ENCODE peak calls at places on chromosomes 1 and 21, in seven cellular contexts. One of them, this sample, is unnamed.

GRCh38 chr1:100344774-100345173 is 7.5 kb upstream of the CDC14A start:
- DNase-seq in dermis microvascular lymphatic vessel endothelial cell: no peak
- DNase-seq in stimulated activated CD8-positive, alpha-beta memory T cell treated with anti-CD3 and anti-CD28 coated beads, Interleukin-15, amount 100 ng/mL, for 48 hours: no peak
- DNase-seq in CD8-positive, alpha-beta memory T cell: no peak
- DNase-seq in activated CD4-positive, alpha-beta T cell treated with anti-CD3 and anti-CD28 coated beads, Interleukin-2, amount 50 U/mL, for 48 hours: no peak
- DNase-seq in NCI-H2171 treated with DMSO at 0.1 percent for 48 hours: no peak
- DNase-seq in hypothalamus: no peak
- DNase-seq in this sample: no peak

GRCh38 chr1:12556368-12556930 is 61.6 kb downstream of the DHRS3 start:
- DNase-seq in dermis microvascular lymphatic vessel endothelial cell: no peak
- DNase-seq in stimulated activated CD8-positive, alpha-beta memory T cell treated with anti-CD3 and anti-CD28 coated beads, Interleukin-15, amount 100 ng/mL, for 48 hours: no peak
- DNase-seq in CD8-positive, alpha-beta memory T cell: no peak
- DNase-seq in activated CD4-positive, alpha-beta T cell treated with anti-CD3 and anti-CD28 coated beads, Interleukin-2, amount 50 U/mL, for 48 hours: no peak
- DNase-seq in NCI-H2171 treated with DMSO at 0.1 percent for 48 hours: peak; percentile 57
- DNase-seq in hypothalamus: peak; percentile 28
- DNase-seq in this sample: peak; percentile 95

GRCh38 chr1:84825161-84825560 is 67.8 kb downstream of the LPAR3 start:
- DNase-seq in dermis microvascular lymphatic vessel endothelial cell: no peak
- DNase-seq in stimulated activated CD8-positive, alpha-beta memory T cell treated with anti-CD3 and anti-CD28 coated beads, Interleukin-15, amount 100 ng/mL, for 48 hours: no peak
- DNase-seq in CD8-positive, alpha-beta memory T cell: no peak
- DNase-seq in activated CD4-positive, alpha-beta T cell treated with anti-CD3 and anti-CD28 coated beads, Interleukin-2, amount 50 U/mL, for 48 hours: no peak
- DNase-seq in NCI-H2171 treated with DMSO at 0.1 percent for 48 hours: no peak
- DNase-seq in hypothalamus: no peak
- DNase-seq in this sample: no peak

GRCh38 chr1:116166011-116166571 is 54.9 kb downstream of the MAB21L3 start:
- DNase-seq in dermis microvascular lymphatic vessel endothelial cell: no peak
- DNase-seq in stimulated activated CD8-positive, alpha-beta memory T cell treated with anti-CD3 and anti-CD28 coated beads, Interleukin-15, amount 100 ng/mL, for 48 hours: no peak
- DNase-seq in CD8-positive, alpha-beta memory T cell: no peak
- DNase-seq in activated CD4-positive, alpha-beta T cell treated with anti-CD3 and anti-CD28 coated beads, Interleukin-2, amount 50 U/mL, for 48 hours: no peak
- DNase-seq in NCI-H2171 treated with DMSO at 0.1 percent for 48 hours: no peak
- DNase-seq in hypothalamus: no peak
- DNase-seq in this sample: no peak

GRCh38 chr21:33374080-33374873 is 28.9 kb upstream of the IFNGR2 start:
- DNase-seq in dermis microvascular lymphatic vessel endothelial cell: peak; percentile 61
- DNase-seq in stimulated activated CD8-positive, alpha-beta memory T cell treated with anti-CD3 and anti-CD28 coated beads, Interleukin-15, amount 100 ng/mL, for 48 hours: no peak
- DNase-seq in CD8-positive, alpha-beta memory T cell: peak; percentile 52
- DNase-seq in activated CD4-positive, alpha-beta T cell treated with anti-CD3 and anti-CD28 coated beads, Interleukin-2, amount 50 U/mL, for 48 hours: peak; percentile 65
- DNase-seq in NCI-H2171 treated with DMSO at 0.1 percent for 48 hours: peak; percentile 70
- DNase-seq in hypothalamus: no peak
- DNase-seq in this sample: peak; percentile 35

GRCh38 chr1:109466440-109467300 is at the start of gene SYPL2:
- DNase-seq in dermis microvascular lymphatic vessel endothelial cell: peak; percentile 27
- DNase-seq in stimulated activated CD8-positive, alpha-beta memory T cell treated with anti-CD3 and anti-CD28 coated beads, Interleukin-15, amount 100 ng/mL, for 48 hours: no peak
- DNase-seq in CD8-positive, alpha-beta memory T cell: no peak
- DNase-seq in activated CD4-positive, alpha-beta T cell treated with anti-CD3 and anti-CD28 coated beads, Interleukin-2, amount 50 U/mL, for 48 hours: no peak
- DNase-seq in NCI-H2171 treated with DMSO at 0.1 percent for 48 hours: no peak
- DNase-seq in hypothalamus: peak; percentile 32
- DNase-seq in this sample: no peak

GRCh38 chr1:67741121-67741520 is 56.1 kb downstream of the GADD45A start:
- DNase-seq in dermis microvascular lymphatic vessel endothelial cell: no peak
- DNase-seq in stimulated activated CD8-positive, alpha-beta memory T cell treated with anti-CD3 and anti-CD28 coated beads, Interleukin-15, amount 100 ng/mL, for 48 hours: no peak
- DNase-seq in CD8-positive, alpha-beta memory T cell: no peak
- DNase-seq in activated CD4-positive, alpha-beta T cell treated with anti-CD3 and anti-CD28 coated beads, Interleukin-2, amount 50 U/mL, for 48 hours: no peak
- DNase-seq in NCI-H2171 treated with DMSO at 0.1 percent for 48 hours: no peak
- DNase-seq in hypothalamus: no peak
- DNase-seq in this sample: no peak

GRCh38 chr21:41406340-41406739 is 19.7 kb upstream of the MX1 start:
- DNase-seq in dermis microvascular lymphatic vessel endothelial cell: no peak
- DNase-seq in stimulated activated CD8-positive, alpha-beta memory T cell treated with anti-CD3 and anti-CD28 coated beads, Interleukin-15, amount 100 ng/mL, for 48 hours: no peak
- DNase-seq in CD8-positive, alpha-beta memory T cell: no peak
- DNase-seq in activated CD4-positive, alpha-beta T cell treated with anti-CD3 and anti-CD28 coated beads, Interleukin-2, amount 50 U/mL, for 48 hours: no peak
- DNase-seq in NCI-H2171 treated with DMSO at 0.1 percent for 48 hours: no peak
- DNase-seq in hypothalamus: no peak
- DNase-seq in this sample: no peak

GRCh38 chr1:59366352-59366751 is 69.5 kb downstream of the FGGY start:
- DNase-seq in dermis microvascular lymphatic vessel endothelial cell: no peak
- DNase-seq in stimulated activated CD8-positive, alpha-beta memory T cell treated with anti-CD3 and anti-CD28 coated beads, Interleukin-15, amount 100 ng/mL, for 48 hours: no peak
- DNase-seq in CD8-positive, alpha-beta memory T cell: no peak
- DNase-seq in activated CD4-positive, alpha-beta T cell treated with anti-CD3 and anti-CD28 coated beads, Interleukin-2, amount 50 U/mL, for 48 hours: no peak
- DNase-seq in NCI-H2171 treated with DMSO at 0.1 percent for 48 hours: no peak
- DNase-seq in hypothalamus: no peak
- DNase-seq in this sample: peak; percentile 43

GRCh38 chr1:102174259-102174863 is 177.6 kb upstream of the OLFM3 start:
- DNase-seq in dermis microvascular lymphatic vessel endothelial cell: no peak
- DNase-seq in stimulated activated CD8-positive, alpha-beta memory T cell treated with anti-CD3 and anti-CD28 coated beads, Interleukin-15, amount 100 ng/mL, for 48 hours: no peak
- DNase-seq in CD8-positive, alpha-beta memory T cell: no peak
- DNase-seq in activated CD4-positive, alpha-beta T cell treated with anti-CD3 and anti-CD28 coated beads, Interleukin-2, amount 50 U/mL, for 48 hours: peak; percentile 6
- DNase-seq in NCI-H2171 treated with DMSO at 0.1 percent for 48 hours: no peak
- DNase-seq in hypothalamus: no peak
- DNase-seq in this sample: no peak

GRCh38 chr1:246210751-246211150 is 296.3 kb downstream of the SMYD3 start:
- DNase-seq in dermis microvascular lymphatic vessel endothelial cell: no peak
- DNase-seq in stimulated activated CD8-positive, alpha-beta memory T cell treated with anti-CD3 and anti-CD28 coated beads, Interleukin-15, amount 100 ng/mL, for 48 hours: no peak
- DNase-seq in CD8-positive, alpha-beta memory T cell: no peak
- DNase-seq in activated CD4-positive, alpha-beta T cell treated with anti-CD3 and anti-CD28 coated beads, Interleukin-2, amount 50 U/mL, for 48 hours: no peak
- DNase-seq in NCI-H2171 treated with DMSO at 0.1 percent for 48 hours: peak; percentile 33
- DNase-seq in hypothalamus: no peak
- DNase-seq in this sample: no peak

GRCh38 chr1:55255901-55256300 is 40.7 kb upstream of the USP24 start:
- DNase-seq in dermis microvascular lymphatic vessel endothelial cell: no peak
- DNase-seq in stimulated activated CD8-positive, alpha-beta memory T cell treated with anti-CD3 and anti-CD28 coated beads, Interleukin-15, amount 100 ng/mL, for 48 hours: no peak
- DNase-seq in CD8-positive, alpha-beta memory T cell: no peak
- DNase-seq in activated CD4-positive, alpha-beta T cell treated with anti-CD3 and anti-CD28 coated beads, Interleukin-2, amount 50 U/mL, for 48 hours: no peak
- DNase-seq in NCI-H2171 treated with DMSO at 0.1 percent for 48 hours: no peak
- DNase-seq in hypothalamus: no peak
- DNase-seq in this sample: no peak

GRCh38 chr1:155004352-155005075 is 1.9 kb downstream of the ZBTB7B start:
- DNase-seq in dermis microvascular lymphatic vessel endothelial cell: no peak
- DNase-seq in stimulated activated CD8-positive, alpha-beta memory T cell treated with anti-CD3 and anti-CD28 coated beads, Interleukin-15, amount 100 ng/mL, for 48 hours: no peak
- DNase-seq in CD8-positive, alpha-beta memory T cell: no peak
- DNase-seq in activated CD4-positive, alpha-beta T cell treated with anti-CD3 and anti-CD28 coated beads, Interleukin-2, amount 50 U/mL, for 48 hours: peak; percentile 31
- DNase-seq in NCI-H2171 treated with DMSO at 0.1 percent for 48 hours: no peak
- DNase-seq in hypothalamus: no peak
- DNase-seq in this sample: no peak

GRCh38 chr1:160717284-160717683 is 5.7 kb upstream of the CD48 start:
- DNase-seq in dermis microvascular lymphatic vessel endothelial cell: no peak
- DNase-seq in stimulated activated CD8-positive, alpha-beta memory T cell treated with anti-CD3 and anti-CD28 coated beads, Interleukin-15, amount 100 ng/mL, for 48 hours: no peak
- DNase-seq in CD8-positive, alpha-beta memory T cell: no peak
- DNase-seq in activated CD4-positive, alpha-beta T cell treated with anti-CD3 and anti-CD28 coated beads, Interleukin-2, amount 50 U/mL, for 48 hours: no peak
- DNase-seq in NCI-H2171 treated with DMSO at 0.1 percent for 48 hours: no peak
- DNase-seq in hypothalamus: no peak
- DNase-seq in this sample: no peak

GRCh38 chr21:35239811-35240219 is 190.7 kb upstream of the RUNX1 start:
- DNase-seq in dermis microvascular lymphatic vessel endothelial cell: peak; percentile 5
- DNase-seq in stimulated activated CD8-positive, alpha-beta memory T cell treated with anti-CD3 and anti-CD28 coated beads, Interleukin-15, amount 100 ng/mL, for 48 hours: no peak
- DNase-seq in CD8-positive, alpha-beta memory T cell: no peak
- DNase-seq in activated CD4-positive, alpha-beta T cell treated with anti-CD3 and anti-CD28 coated beads, Interleukin-2, amount 50 U/mL, for 48 hours: no peak
- DNase-seq in NCI-H2171 treated with DMSO at 0.1 percent for 48 hours: peak; percentile 84
- DNase-seq in hypothalamus: no peak
- DNase-seq in this sample: no peak

GRCh38 chr1:119862276-119862675 is 34.0 kb downstream of the ADAM30 start:
- DNase-seq in dermis microvascular lymphatic vessel endothelial cell: no peak
- DNase-seq in stimulated activated CD8-positive, alpha-beta memory T cell treated with anti-CD3 and anti-CD28 coated beads, Interleukin-15, amount 100 ng/mL, for 48 hours: no peak
- DNase-seq in CD8-positive, alpha-beta memory T cell: no peak
- DNase-seq in activated CD4-positive, alpha-beta T cell treated with anti-CD3 and anti-CD28 coated beads, Interleukin-2, amount 50 U/mL, for 48 hours: no peak
- DNase-seq in NCI-H2171 treated with DMSO at 0.1 percent for 48 hours: no peak
- DNase-seq in hypothalamus: no peak
- DNase-seq in this sample: peak; percentile 46

GRCh38 chr1:153842006-153842471 is 66.8 kb downstream of the SLC27A3 start:
- DNase-seq in dermis microvascular lymphatic vessel endothelial cell: no peak
- DNase-seq in stimulated activated CD8-positive, alpha-beta memory T cell treated with anti-CD3 and anti-CD28 coated beads, Interleukin-15, amount 100 ng/mL, for 48 hours: no peak
- DNase-seq in CD8-positive, alpha-beta memory T cell: no peak
- DNase-seq in activated CD4-positive, alpha-beta T cell treated with anti-CD3 and anti-CD28 coated beads, Interleukin-2, amount 50 U/mL, for 48 hours: no peak
- DNase-seq in NCI-H2171 treated with DMSO at 0.1 percent for 48 hours: peak; percentile 83
- DNase-seq in hypothalamus: no peak
- DNase-seq in this sample: peak; percentile 21

GRCh38 chr1:7248828-7249227 is 463.6 kb downstream of the CAMTA1 start:
- DNase-seq in dermis microvascular lymphatic vessel endothelial cell: no peak
- DNase-seq in stimulated activated CD8-positive, alpha-beta memory T cell treated with anti-CD3 and anti-CD28 coated beads, Interleukin-15, amount 100 ng/mL, for 48 hours: no peak
- DNase-seq in CD8-positive, alpha-beta memory T cell: no peak
- DNase-seq in activated CD4-positive, alpha-beta T cell treated with anti-CD3 and anti-CD28 coated beads, Interleukin-2, amount 50 U/mL, for 48 hours: no peak
- DNase-seq in NCI-H2171 treated with DMSO at 0.1 percent for 48 hours: no peak
- DNase-seq in hypothalamus: no peak
- DNase-seq in this sample: no peak

This sample was measured in astrocyte.